ENCODE peak calls at places on chromosomes 13 and 19, in seven cellular contexts. N is NCI-H345; H is stimulated activated CD8-positive, alpha-beta memory T cell treated with anti-CD3 and anti-CD28 coated beads, Interleukin-4, amount 100 ng/mL, for 1 hour; Q is aorta; O is astrocyte; B is Panc1; T is ascending aorta. U is an unnamed sample.

GRCh38 chr19:17703823-17704463 is 15.3 kb upstream of the MAP1S start:
- DNase-seq in N (peak; percentile 4), H (peak; percentile 55), Q (peak; percentile 69), O (peak; percentile 23), B (peak; percentile 20), T (no peak), U (no peak)

GRCh38 chr13:91384891-91385290 is 13.5 kb upstream of the GPC5 start:
- DNase-seq in N (no peak), H (no peak), Q (no peak), O (no peak), B (no peak), T (no peak), U (no peak)

GRCh38 chr19:41708481-41708880 is at the start of gene CEACAM5:
- DNase-seq in N (no peak), H (no peak), Q (no peak), O (no peak), B (no peak), T (no peak), U (no peak)

GRCh38 chr13:92804346-92804745 is 422.3 kb upstream of the GPC6 start:
- DNase-seq in N (no peak), H (no peak), Q (no peak), O (peak; percentile 80), B (no peak), T (no peak), U (no peak)

GRCh38 chr19:5108866-5109265 is 140.0 kb downstream of the KDM4B start:
- DNase-seq in N (no peak), H (no peak), Q (no peak), O (no peak), B (no peak), T (no peak), U (no peak)

GRCh38 chr19:44401108-44401786 is at the start of gene ZNF285:
- DNase-seq in N (no peak), H (peak; percentile 57), Q (peak; percentile 96), O (peak; percentile 95), B (peak; percentile 67), T (peak; percentile 90), U (no peak)

GRCh38 chr13:29763426-29764180 is 86.8 kb downstream of the UBL3 start:
- DNase-seq in N (no peak), H (no peak), Q (no peak), O (no peak), B (no peak), T (no peak), U (no peak)

GRCh38 chr13:76792680-76793334 is 93.4 kb downstream of the KCTD12 start:
- DNase-seq in N (no peak), H (no peak), Q (peak; percentile 56), O (peak; percentile 57), B (no peak), T (no peak), U (no peak)

GRCh38 chr19:16359074-16359473 is 34.4 kb downstream of the KLF2 start:
- DNase-seq in N (no peak), H (no peak), Q (no peak), O (no peak), B (no peak), T (no peak), U (no peak)

GRCh38 chr13:105972306-105972721 is 563.1 kb downstream of the EFNB2 start:
- DNase-seq in N (no peak), H (no peak), Q (no peak), O (no peak), B (no peak), T (no peak), U (no peak)

GRCh38 chr13:39451301-39451700 is 151.7 kb downstream of the LHFPL6 start:
- DNase-seq in N (peak; percentile 37), H (no peak), Q (no peak), O (peak; percentile 25), B (no peak), T (no peak), U (no peak)

GRCh38 chr19:11434703-11435056 is 241 bp downstream of the ODAD3 start:
- DNase-seq in N (no peak), H (no peak), Q (no peak), O (no peak), B (no peak), T (no peak), U (no peak)

GRCh38 chr13:33637978-33638743 is 179.8 kb upstream of the RFC3 start:
- DNase-seq in N (no peak), H (no peak), Q (no peak), O (peak; percentile 42), B (no peak), T (no peak), U (no peak)

GRCh38 chr13:91346848-91347211 is 657 bp upstream of the MIR17HG start:
- DNase-seq in N (peak; percentile 66), H (peak; percentile 7), Q (no peak), O (no peak), B (no peak), T (no peak), U (no peak)

GRCh38 chr19:23528376-23528775 is 133.1 kb upstream of the ZNF91 start:
- DNase-seq in N (no peak), H (no peak), Q (no peak), O (no peak), B (no peak), T (no peak), U (no peak)

GRCh38 chr13:77507931-77508776 is 27.4 kb upstream of the SCEL start:
- DNase-seq in N (no peak), H (no peak), Q (no peak), O (peak; percentile 96), B (no peak), T (no peak), U (no peak)

GRCh38 chr19:30076751-30077670 is 135.0 kb downstream of the URI1 start:
- DNase-seq in N (no peak), H (no peak), Q (no peak), O (no peak), B (no peak), T (peak; percentile 38), U (no peak)

GRCh38 chr13:66933994-66934393 is 296.1 kb downstream of the PCDH9 start:
- DNase-seq in N (no peak), H (no peak), Q (no peak), O (peak; percentile 93), B (no peak), T (no peak), U (peak; percentile 22)

GRCh38 chr13:114140131-114140908 is 7.9 kb upstream of the RASA3 start:
- DNase-seq in N (peak; percentile 45), H (no peak), Q (no peak), O (no peak), B (no peak), T (no peak), U (no peak)

GRCh38 chr13:47327856-47328255 is 431.0 kb upstream of the HTR2A start:
- DNase-seq in N (no peak), H (no peak), Q (no peak), O (peak; percentile 67), B (no peak), T (no peak), U (no peak)

GRCh38 chr13:113207890-113208423 is 512 bp downstream of the PCID2 start:
- DNase-seq in N (no peak), H (no peak), Q (peak; percentile 62), O (peak; percentile 41), B (no peak), T (peak; percentile 70), U (peak; percentile 65)

GRCh38 chr19:12064266-12065099 is at the start of gene ZNF844:
- DNase-seq in N (peak; percentile 55), H (peak; percentile 61), Q (peak; percentile 98), O (peak; percentile 74), B (peak; percentile 27), T (peak; percentile 98), U (peak; percentile 89)

GRCh38 chr13:94028234-94029145 is 451.0 kb downstream of the DCT start:
- DNase-seq in N (no peak), H (no peak), Q (no peak), O (no peak), B (no peak), T (no peak), U (no peak)

GRCh38 chr13:25462301-25463125 is 90.7 kb downstream of the ATP8A2 start:
- DNase-seq in N (no peak), H (no peak), Q (no peak), O (no peak), B (no peak), T (no peak), U (no peak)

GRCh38 chr19:3783660-3784584 is 2.3 kb downstream of the MATK start:
- DNase-seq in N (peak; percentile 21), H (no peak), Q (no peak), O (no peak), B (no peak), T (no peak), U (no peak)

GRCh38 chr19:18014197-18014596 is 6.2 kb downstream of the ARRDC2 start:
- DNase-seq in N (no peak), H (no peak), Q (peak; percentile 43), O (no peak), B (no peak), T (no peak), U (no peak)

GRCh38 chr19:37817180-37817911 is 38.0 kb upstream of the ZNF573 start:
- DNase-seq in N (peak; percentile 85), H (peak; percentile 1), Q (peak; percentile 86), O (peak; percentile 27), B (no peak), T (peak; percentile 73), U (peak; percentile 86)

GRCh38 chr19:55689366-55690108 is 14.5 kb downstream of the EPN1 start:
- DNase-seq in N (no peak), H (no peak), Q (peak; percentile 33), O (no peak), B (no peak), T (no peak), U (no peak)

GRCh38 chr19:6730153-6730804 is 7.1 kb downstream of the GPR108 start:
- DNase-seq in N (no peak), H (no peak), Q (peak; percentile 84), O (no peak), B (no peak), T (peak; percentile 82), U (no peak)

U was measured in T1000.